ENCODE peak calls at places on chromosome 11, in six cellular contexts. Q is NCI-H1105 treated with DMSO at 0.1 percent for 48 hours, S is hypothalamus, T is activated T-cell treated with anti-CD3 and anti-CD28 coated beads for 1 hour, X is NB4, M is heart right ventricle. F is an unnamed sample.

GRCh38 chr11:34263462-34264186 is 94.2 kb downstream of the ABTB2 start:
- DNase-seq in Q (peak), S (no peak), X (no peak), M (peak), T (no peak), F (peak)

GRCh38 chr11:45704133-45704532 is 38.7 kb upstream of the CHST1 start:
- DNase-seq in T (no peak), S (no peak), Q (no peak), X (no peak), M (no peak), F (no peak)

GRCh38 chr11:2686360-2687222 is 13.2 kb downstream of the KCNQ1OT1 start:
- DNase-seq in T (no peak), Q (no peak), X (no peak), M (no peak), S (no peak), F (no peak)

GRCh38 chr11:8694137-8694536 is 11.5 kb downstream of the RPL27A start:
- DNase-seq in T (no peak), X (no peak), Q (no peak), S (no peak), M (no peak), F (no peak)

GRCh38 chr11:19646921-19647320 is 65.7 kb upstream of the NAV2 start:
- DNase-seq in Q (no peak), S (no peak), M (no peak), X (peak), T (no peak), F (peak)

GRCh38 chr11:93572171-93572570 is 29.0 kb upstream of the SMCO4 start:
- DNase-seq in Q (no peak), T (no peak), M (no peak), X (no peak), S (no peak), F (no peak)

GRCh38 chr11:11329062-11329806 is 23.8 kb downstream of the CSNK2A3 start:
- DNase-seq in Q (no peak), X (no peak), T (no peak), S (no peak), M (no peak), F (no peak)

GRCh38 chr11:47723041-47723440 is 7.9 kb upstream of the AGBL2 start:
- DNase-seq in S (no peak), Q (no peak), X (no peak), T (no peak), M (no peak), F (no peak)

GRCh38 chr11:134441706-134442105 is 29.7 kb upstream of the B3GAT1 start:
- DNase-seq in X (no peak), M (no peak), S (no peak), T (no peak), Q (no peak), F (no peak)

GRCh38 chr11:69278091-69278867 is 15.7 kb upstream of the MYEOV start:
- DNase-seq in T (no peak), S (no peak), Q (no peak), M (no peak), X (no peak), F (no peak)

GRCh38 chr11:65316311-65316978 is 1.8 kb downstream of the CDC42EP2 start:
- DNase-seq in S (no peak), Q (no peak), X (peak), M (peak), T (no peak), F (no peak)